ENCODE peak calls at places on chromosomes 6 and 20, in four cellular contexts. D is EL; A is SJCRH30; O is CD4-positive, alpha-beta T cell. K is an unnamed sample.
A peak's percentile ranks its signal among the peaks of the same experiment; 100 is the strongest.

GRCh38 chr6:148998704-148999103 is 251.9 kb downstream of the UST start:
- DNase-seq in D (peak; percentile 41), A (no peak), O (no peak), K (no peak)

GRCh38 chr20:39524371-39524911 is 562.3 kb downstream of the DHX35 start:
- DNase-seq in D (no peak), A (no peak), O (no peak), K (no peak)

GRCh38 chr6:155694429-155694795 is 238.8 kb upstream of the NOX3 start:
- DNase-seq in D (no peak), A (no peak), O (no peak), K (no peak)

GRCh38 chr6:42440027-42440426 is 11.7 kb downstream of the TRERF1 start:
- DNase-seq in D (no peak), A (no peak), O (no peak), K (no peak)

GRCh38 chr6:136148051-136148450 is 102.1 kb downstream of the MTFR2 start:
- DNase-seq in D (no peak), A (no peak), O (no peak), K (no peak)

GRCh38 chr20:61118429-61119224 is 133.4 kb upstream of the CDH4 start:
- DNase-seq in D (peak; percentile 72), A (no peak), O (no peak), K (no peak)

GRCh38 chr6:14072084-14072483 is 45.5 kb upstream of the CD83 start:
- DNase-seq in D (peak; percentile 37), A (no peak), O (no peak), K (no peak)

GRCh38 chr6:156434049-156434794 is 343.0 kb upstream of the ARID1B start:
- DNase-seq in D (no peak), A (no peak), O (no peak), K (no peak)

GRCh38 chr6:4134841-4135664 is at the start of gene ECI2:
- DNase-seq in D (peak; percentile 73), A (no peak), O (no peak), K (peak; percentile 78)

GRCh38 chr6:130676077-130676772 is 151.0 kb upstream of the SMLR1 start:
- DNase-seq in D (no peak), A (peak; percentile 90), O (no peak), K (no peak)

GRCh38 chr6:514396-514973 is 122.9 kb downstream of the IRF4 start:
- DNase-seq in D (no peak), A (peak; percentile 19), O (no peak), K (no peak)

GRCh38 chr6:136149311-136149710 is 100.8 kb downstream of the MTFR2 start:
- DNase-seq in D (peak; percentile 3), A (no peak), O (no peak), K (no peak)

GRCh38 chr6:127300411-127300810 is 33.7 kb downstream of the RNF146 start:
- DNase-seq in D (peak; percentile 94), A (no peak), O (no peak), K (no peak)

GRCh38 chr6:116536216-116536621 is 9.3 kb downstream of the TRAPPC3L start:
- DNase-seq in D (peak; percentile 70), A (peak; percentile 78), O (peak; percentile 5), K (no peak)

GRCh38 chr6:143940011-143940597 is 68.0 kb downstream of the PLAGL1 start:
- DNase-seq in D (peak; percentile 45), A (peak; percentile 83), O (peak; percentile 43), K (no peak)

GRCh38 chr6:126063512-126064146 is 77.3 kb downstream of the TRMT11 start:
- DNase-seq in D (peak; percentile 23), A (peak; percentile 76), O (no peak), K (no peak)

GRCh38 chr20:5156670-5157448 is 30.1 kb downstream of the CDS2 start:
- DNase-seq in D (peak; percentile 84), A (no peak), O (no peak), K (no peak)

GRCh38 chr20:346640-347316 is at the start of gene NRSN2:
- DNase-seq in D (peak; percentile 76), A (peak; percentile 79), O (no peak), K (peak; percentile 70)

GRCh38 chr20:50373674-50374286 is 136.4 kb upstream of the PTPN1 start:
- DNase-seq in D (peak; percentile 33), A (no peak), O (no peak), K (no peak)

GRCh38 chr20:62156592-62157386 is 13.2 kb downstream of the SS18L1 start:
- DNase-seq in D (peak; percentile 42), A (peak; percentile 88), O (peak; percentile 64), K (peak; percentile 60)

GRCh38 chr6:44918893-44919292 is 409.2 kb upstream of the RUNX2 start:
- DNase-seq in D (no peak), A (no peak), O (no peak), K (no peak)

GRCh38 chr6:89282749-89283148 is 32.4 kb downstream of the GABRR2 start:
- DNase-seq in D (no peak), A (no peak), O (no peak), K (no peak)

GRCh38 chr20:44734938-44735337 is 10.7 kb upstream of the KCNK15 start:
- DNase-seq in D (peak; percentile 82), A (no peak), O (no peak), K (no peak)

K was measured in left ventricle myocardium inferior.